ENCODE peak calls at places on chromosomes 16 and 17, in seven cellular contexts. One of them, this sample, is unnamed.

GRCh38 chr16:88672776-88673175 is 9.9 kb upstream of the MVD start:
- DNase-seq in adrenal gland: no peak
- DNase-seq in glutamatergic neuron: peak
- DNase-seq in ovary: no peak
- DNase-seq in mammary epithelial cell: no peak
- DNase-seq in DND-41: no peak
- DNase-seq in neural crest cell: no peak
- DNase-seq in this sample: no peak

GRCh38 chr17:1764274-1764673 is 2.4 kb downstream of the SERPINF1 start:
- DNase-seq in adrenal gland: peak
- DNase-seq in neural crest cell: no peak
- DNase-seq in DND-41: peak
- DNase-seq in ovary: peak
- DNase-seq in glutamatergic neuron: peak
- DNase-seq in mammary epithelial cell: peak
- DNase-seq in this sample: peak

GRCh38 chr16:50879873-50880695 is 138.2 kb downstream of the CYLD start:
- DNase-seq in ovary: no peak
- DNase-seq in adrenal gland: no peak
- DNase-seq in DND-41: no peak
- DNase-seq in glutamatergic neuron: peak
- DNase-seq in mammary epithelial cell: peak
- DNase-seq in neural crest cell: peak
- DNase-seq in this sample: no peak

GRCh38 chr17:7747586-7747985 is 30.0 kb downstream of the DNAH2 start:
- DNase-seq in ovary: no peak
- DNase-seq in DND-41: no peak
- DNase-seq in neural crest cell: no peak
- DNase-seq in mammary epithelial cell: no peak
- DNase-seq in adrenal gland: no peak
- DNase-seq in glutamatergic neuron: no peak
- DNase-seq in this sample: no peak

GRCh38 chr16:10547708-10548107 is 32.7 kb downstream of the EMP2 start:
- DNase-seq in glutamatergic neuron: no peak
- DNase-seq in neural crest cell: no peak
- DNase-seq in mammary epithelial cell: no peak
- DNase-seq in ovary: no peak
- DNase-seq in adrenal gland: no peak
- DNase-seq in DND-41: no peak
- DNase-seq in this sample: no peak

GRCh38 chr16:79899316-79900110 is 299.0 kb upstream of the MAF start:
- DNase-seq in ovary: no peak
- DNase-seq in glutamatergic neuron: no peak
- DNase-seq in adrenal gland: no peak
- DNase-seq in DND-41: no peak
- DNase-seq in mammary epithelial cell: no peak
- DNase-seq in neural crest cell: no peak
- DNase-seq in this sample: no peak

GRCh38 chr17:41308251-41308917 is 725 bp downstream of the KRTAP16-1 start:
- DNase-seq in neural crest cell: no peak
- DNase-seq in DND-41: peak
- DNase-seq in mammary epithelial cell: peak
- DNase-seq in ovary: no peak
- DNase-seq in adrenal gland: no peak
- DNase-seq in glutamatergic neuron: no peak
- DNase-seq in this sample: peak

GRCh38 chr16:30980959-30981358 is 4.0 kb upstream of the HSD3B7 start:
- DNase-seq in neural crest cell: no peak
- DNase-seq in adrenal gland: no peak
- DNase-seq in DND-41: no peak
- DNase-seq in ovary: no peak
- DNase-seq in mammary epithelial cell: no peak
- DNase-seq in glutamatergic neuron: no peak
- DNase-seq in this sample: no peak

GRCh38 chr16:86735727-86736126 is 157.4 kb downstream of the FOXL1 start:
- DNase-seq in neural crest cell: no peak
- DNase-seq in mammary epithelial cell: no peak
- DNase-seq in glutamatergic neuron: peak
- DNase-seq in ovary: no peak
- DNase-seq in DND-41: no peak
- DNase-seq in adrenal gland: no peak
- DNase-seq in this sample: no peak
- TF ChIP-seq CTCF in neural crest cell: no peak
- TF ChIP-seq CTCF in mammary epithelial cell: no peak
- TF ChIP-seq CTCF in glutamatergic neuron: no peak
- TF ChIP-seq CTCF in ovary: no peak
- TF ChIP-seq CTCF in DND-41: no peak
- TF ChIP-seq CTCF in adrenal gland: no peak
- TF ChIP-seq CTCF in this sample: no peak

DNA sequence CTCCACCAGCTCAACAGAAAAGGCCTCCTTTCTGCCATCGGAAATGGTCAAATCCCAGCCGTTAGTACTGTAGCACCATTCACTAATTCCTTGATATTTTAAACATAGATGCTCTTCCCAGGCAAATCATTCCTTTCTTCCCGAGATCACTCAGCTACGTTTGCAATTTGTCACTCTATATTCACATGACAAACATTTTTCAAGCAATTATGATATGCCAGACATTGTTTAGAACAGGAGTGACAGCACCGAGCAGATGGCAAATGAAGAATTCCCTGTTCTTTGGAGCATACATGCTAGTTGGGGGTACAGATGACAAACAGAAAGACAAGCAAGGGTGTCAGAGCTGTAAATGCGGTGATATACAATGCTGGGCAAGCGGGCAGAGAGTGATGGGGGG is 47.1 kb upstream of the HNF1B start:
- DNase-seq in mammary epithelial cell: no peak
- DNase-seq in glutamatergic neuron: no peak
- DNase-seq in neural crest cell: no peak
- DNase-seq in DND-41: no peak
- DNase-seq in adrenal gland: no peak
- DNase-seq in ovary: no peak
- DNase-seq in this sample: no peak
- TF ChIP-seq CTCF in mammary epithelial cell: no peak
- TF ChIP-seq CTCF in glutamatergic neuron: no peak
- TF ChIP-seq CTCF in neural crest cell: no peak
- TF ChIP-seq CTCF in DND-41: no peak
- TF ChIP-seq CTCF in adrenal gland: no peak
- TF ChIP-seq CTCF in ovary: no peak
- TF ChIP-seq CTCF in this sample: no peak

DNA sequence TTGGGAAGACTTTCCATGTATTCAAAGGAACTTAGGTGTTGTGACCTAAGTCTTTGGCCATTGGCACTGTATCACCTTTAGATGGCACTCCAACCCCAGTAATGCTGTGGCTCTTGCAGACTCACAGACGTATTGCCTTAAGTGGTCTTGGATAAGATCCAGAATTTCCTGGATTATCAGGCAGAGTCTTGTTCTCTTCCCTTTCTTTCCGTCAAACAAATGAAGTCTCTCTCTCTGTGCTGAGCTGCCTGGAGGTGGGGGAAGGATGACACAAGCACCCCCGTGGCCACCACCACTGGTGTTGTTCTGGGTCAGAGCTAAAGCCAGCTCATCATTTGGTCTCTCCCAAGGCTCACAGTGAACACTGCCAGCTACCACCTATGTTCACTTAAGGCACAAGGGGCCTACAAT is 789.9 kb upstream of the KIF2B start:
- DNase-seq in neural crest cell: peak
- DNase-seq in mammary epithelial cell: peak
- DNase-seq in ovary: no peak
- DNase-seq in glutamatergic neuron: peak
- DNase-seq in DND-41: peak
- DNase-seq in adrenal gland: no peak
- DNase-seq in this sample: no peak
- TF ChIP-seq CTCF in neural crest cell: peak
- TF ChIP-seq CTCF in mammary epithelial cell: peak
- TF ChIP-seq CTCF in ovary: no peak
- TF ChIP-seq CTCF in glutamatergic neuron: no peak
- TF ChIP-seq CTCF in DND-41: peak
- TF ChIP-seq CTCF in adrenal gland: no peak
- TF ChIP-seq CTCF in this sample: no peak

GRCh38 chr17:57551321-57552079 is 193.6 kb downstream of the CCDC182 start:
- DNase-seq in neural crest cell: no peak
- DNase-seq in DND-41: peak
- DNase-seq in ovary: no peak
- DNase-seq in mammary epithelial cell: no peak
- DNase-seq in glutamatergic neuron: no peak
- DNase-seq in adrenal gland: no peak
- DNase-seq in this sample: no peak

GRCh38 chr17:57553525-57553924 is 191.6 kb downstream of the CCDC182 start:
- DNase-seq in adrenal gland: peak
- DNase-seq in glutamatergic neuron: no peak
- DNase-seq in DND-41: no peak
- DNase-seq in mammary epithelial cell: no peak
- DNase-seq in ovary: no peak
- DNase-seq in neural crest cell: no peak
- DNase-seq in this sample: no peak

GRCh38 chr17:57550671-57551315 is 194.3 kb downstream of the CCDC182 start:
- DNase-seq in ovary: no peak
- DNase-seq in mammary epithelial cell: no peak
- DNase-seq in glutamatergic neuron: no peak
- DNase-seq in neural crest cell: no peak
- DNase-seq in adrenal gland: no peak
- DNase-seq in DND-41: no peak
- DNase-seq in this sample: no peak

GRCh38 chr17:57553991-57554825 is 190.9 kb downstream of the CCDC182 start:
- DNase-seq in ovary: no peak
- DNase-seq in mammary epithelial cell: no peak
- DNase-seq in glutamatergic neuron: peak
- DNase-seq in DND-41: peak
- DNase-seq in neural crest cell: no peak
- DNase-seq in adrenal gland: no peak
- DNase-seq in this sample: no peak

DNA sequence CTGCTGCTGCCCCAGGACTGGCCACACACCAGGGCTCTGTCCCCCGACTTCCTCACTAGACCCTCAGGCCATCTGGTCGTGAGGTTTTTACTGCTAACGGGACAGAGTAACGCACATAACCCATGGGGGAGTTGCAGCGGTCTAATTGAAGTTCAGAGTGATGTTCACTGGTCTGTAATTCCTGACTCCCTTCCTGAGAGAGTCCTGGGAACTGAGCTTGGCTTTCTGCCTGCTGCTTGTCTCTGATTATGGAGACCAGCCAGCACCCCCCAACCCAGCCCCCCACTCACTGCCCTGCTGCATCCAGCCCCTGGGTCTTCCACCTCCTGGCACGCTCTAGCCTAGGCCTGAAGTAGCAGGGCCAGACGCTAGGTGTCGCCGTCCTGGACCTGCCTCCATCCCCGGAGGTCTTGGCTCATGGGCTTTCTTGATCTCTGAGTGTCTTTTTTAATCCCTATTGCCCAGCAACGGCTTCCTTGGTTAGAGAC is 192.9 kb downstream of the CCDC182 start:
- DNase-seq in glutamatergic neuron: peak
- DNase-seq in ovary: peak
- DNase-seq in DND-41: peak
- DNase-seq in neural crest cell: peak
- DNase-seq in mammary epithelial cell: no peak
- DNase-seq in adrenal gland: no peak
- DNase-seq in this sample: no peak
- TF ChIP-seq CTCF in glutamatergic neuron: peak
- TF ChIP-seq CTCF in ovary: no peak
- TF ChIP-seq CTCF in DND-41: peak
- TF ChIP-seq CTCF in neural crest cell: peak
- TF ChIP-seq CTCF in mammary epithelial cell: peak
- TF ChIP-seq CTCF in adrenal gland: peak
- TF ChIP-seq CTCF in this sample: no peak

GRCh38 chr17:50889528-50890118 is 23.5 kb upstream of the TOB1 start:
- DNase-seq in glutamatergic neuron: no peak
- DNase-seq in ovary: no peak
- DNase-seq in DND-41: no peak
- DNase-seq in neural crest cell: no peak
- DNase-seq in mammary epithelial cell: no peak
- DNase-seq in adrenal gland: no peak
- DNase-seq in this sample: no peak
- TF ChIP-seq CTCF in glutamatergic neuron: no peak
- TF ChIP-seq CTCF in ovary: no peak
- TF ChIP-seq CTCF in DND-41: no peak
- TF ChIP-seq CTCF in neural crest cell: no peak
- TF ChIP-seq CTCF in mammary epithelial cell: no peak
- TF ChIP-seq CTCF in adrenal gland: no peak
- TF ChIP-seq CTCF in this sample: no peak

GRCh38 chr17:74212913-74213791 is at the start of gene TTYH2:
- DNase-seq in glutamatergic neuron: peak
- DNase-seq in adrenal gland: peak
- DNase-seq in mammary epithelial cell: peak
- DNase-seq in ovary: peak
- DNase-seq in neural crest cell: peak
- DNase-seq in DND-41: peak
- DNase-seq in this sample: peak
- TF ChIP-seq CTCF in glutamatergic neuron: no peak
- TF ChIP-seq CTCF in adrenal gland: peak
- TF ChIP-seq CTCF in mammary epithelial cell: peak
- TF ChIP-seq CTCF in ovary: no peak
- TF ChIP-seq CTCF in neural crest cell: peak
- TF ChIP-seq CTCF in DND-41: peak
- TF ChIP-seq CTCF in this sample: no peak

GRCh38 chr17:44564429-44564828 is 7.1 kb downstream of the FZD2 start:
- DNase-seq in neural crest cell: no peak
- DNase-seq in mammary epithelial cell: no peak
- DNase-seq in ovary: no peak
- DNase-seq in adrenal gland: no peak
- DNase-seq in DND-41: no peak
- DNase-seq in glutamatergic neuron: no peak
- DNase-seq in this sample: no peak
- TF ChIP-seq CTCF in neural crest cell: no peak
- TF ChIP-seq CTCF in mammary epithelial cell: no peak
- TF ChIP-seq CTCF in ovary: no peak
- TF ChIP-seq CTCF in adrenal gland: no peak
- TF ChIP-seq CTCF in DND-41: no peak
- TF ChIP-seq CTCF in glutamatergic neuron: no peak
- TF ChIP-seq CTCF in this sample: no peak